ENCODE peak calls at places on chromosome 5, in five cellular contexts. I, E, Q, V and D are unnamed samples.

GRCh38 chr5:53151713-53152458 is 42.3 kb upstream of the MOCS2 start:
- DNase-seq in I (no peak), E (no peak), Q (no peak), V (no peak), D (peak)

GRCh38 chr5:71700803-71701202 is 18.3 kb upstream of the CARTPT start:
- DNase-seq in I (no peak), E (no peak), Q (no peak), V (no peak), D (no peak)

GRCh38 chr5:32100230-32100629 is 73.9 kb downstream of the GOLPH3 start:
- DNase-seq in I (no peak), E (no peak), Q (no peak), V (no peak), D (no peak)

GRCh38 chr5:131973089-131973712 is 27.7 kb upstream of the MEIKIN start:
- DNase-seq in I (no peak), E (no peak), Q (no peak), V (no peak), D (no peak)

GRCh38 chr5:102599289-102599688 is 100.5 kb upstream of the SLCO6A1 start:
- DNase-seq in I (no peak), E (no peak), Q (no peak), V (no peak), D (no peak)

GRCh38 chr5:31824886-31825774 is 186.2 kb downstream of the PDZD2 start:
- DNase-seq in I (no peak), E (no peak), Q (no peak), V (peak), D (peak)

GRCh38 chr5:68757813-68758212 is 336.0 kb upstream of the SLC30A5 start:
- DNase-seq in I (no peak), E (no peak), Q (no peak), V (peak), D (no peak)

GRCh38 chr5:135329913-135330797 is 68.9 kb downstream of the MACROH2A1 start:
- DNase-seq in I (no peak), E (no peak), Q (no peak), V (no peak), D (no peak)

GRCh38 chr5:68922172-68922987 is 171.4 kb upstream of the SLC30A5 start:
- DNase-seq in I (no peak), E (no peak), Q (no peak), V (no peak), D (no peak)

GRCh38 chr5:179242676-179243075 is 102.6 kb downstream of the ADAMTS2 start:
- DNase-seq in I (no peak), E (no peak), Q (no peak), V (no peak), D (no peak)

GRCh38 chr5:134530375-134531077 is 5.1 kb downstream of the JADE2 start:
- DNase-seq in I (no peak), E (peak), Q (no peak), V (no peak), D (no peak)

GRCh38 chr5:151319334-151319733 is 15.8 kb upstream of the SLC36A3 start:
- DNase-seq in I (no peak), E (peak), Q (no peak), V (no peak), D (peak)

GRCh38 chr5:158117467-158118165 is 258.7 kb upstream of the CLINT1 start:
- DNase-seq in I (no peak), E (no peak), Q (no peak), V (no peak), D (no peak)

GRCh38 chr5:2487152-2487763 is 264.2 kb downstream of the IRX2 start:
- DNase-seq in I (no peak), E (no peak), Q (no peak), V (no peak), D (no peak)

GRCh38 chr5:89308606-89309040 is 425.6 kb upstream of the MEF2C start:
- DNase-seq in I (no peak), E (no peak), Q (no peak), V (no peak), D (no peak)

GRCh38 chr5:40560470-40560869 is 119.2 kb upstream of the PTGER4 start:
- DNase-seq in I (no peak), E (no peak), Q (no peak), V (no peak), D (no peak)

GRCh38 chr5:72106922-72107873 is at the start of gene MAP1B:
- DNase-seq in I (no peak), E (peak), Q (no peak), V (peak), D (peak)

GRCh38 chr5:136155769-136156168 is 23.1 kb downstream of the SMAD5 start:
- DNase-seq in I (no peak), E (no peak), Q (no peak), V (no peak), D (peak)

GRCh38 chr5:132773601-132774355 is 3.3 kb downstream of the SEPTIN8 start:
- DNase-seq in I (no peak), E (no peak), Q (no peak), V (no peak), D (no peak)

GRCh38 chr5:67246108-67246507 is 49.5 kb upstream of the CD180 start:
- DNase-seq in I (no peak), E (no peak), Q (no peak), V (peak), D (peak)

GRCh38 chr5:16975950-16976624 is 40.0 kb upstream of the MYO10 start:
- DNase-seq in I (no peak), E (no peak), Q (no peak), V (no peak), D (no peak)

GRCh38 chr5:157607371-157608161 is 32.0 kb upstream of the ADAM19 start:
- DNase-seq in I (no peak), E (no peak), Q (peak), V (no peak), D (peak)

GRCh38 chr5:96322217-96322616 is 110.8 kb downstream of the PCSK1 start:
- DNase-seq in I (no peak), E (no peak), Q (no peak), V (no peak), D (no peak)

GRCh38 chr5:74241751-74242140 is 398.8 kb downstream of the ENC1 start:
- DNase-seq in I (no peak), E (no peak), Q (no peak), V (no peak), D (no peak)

GRCh38 chr5:83440826-83441225 is 30.7 kb upstream of the VCAN start:
- DNase-seq in I (no peak), E (no peak), Q (no peak), V (no peak), D (no peak)

GRCh38 chr5:138077064-138077696 is 6.7 kb upstream of the WNT8A start:
- DNase-seq in I (no peak), E (no peak), Q (peak), V (peak), D (peak)

GRCh38 chr5:78560456-78560855 is 88.1 kb downstream of the LHFPL2 start:
- DNase-seq in I (no peak), E (no peak), Q (no peak), V (no peak), D (no peak)
- TF ChIP-seq CTCF in I (no peak), E (no peak), Q (no peak), V (no peak), D (no peak)

DNA sequence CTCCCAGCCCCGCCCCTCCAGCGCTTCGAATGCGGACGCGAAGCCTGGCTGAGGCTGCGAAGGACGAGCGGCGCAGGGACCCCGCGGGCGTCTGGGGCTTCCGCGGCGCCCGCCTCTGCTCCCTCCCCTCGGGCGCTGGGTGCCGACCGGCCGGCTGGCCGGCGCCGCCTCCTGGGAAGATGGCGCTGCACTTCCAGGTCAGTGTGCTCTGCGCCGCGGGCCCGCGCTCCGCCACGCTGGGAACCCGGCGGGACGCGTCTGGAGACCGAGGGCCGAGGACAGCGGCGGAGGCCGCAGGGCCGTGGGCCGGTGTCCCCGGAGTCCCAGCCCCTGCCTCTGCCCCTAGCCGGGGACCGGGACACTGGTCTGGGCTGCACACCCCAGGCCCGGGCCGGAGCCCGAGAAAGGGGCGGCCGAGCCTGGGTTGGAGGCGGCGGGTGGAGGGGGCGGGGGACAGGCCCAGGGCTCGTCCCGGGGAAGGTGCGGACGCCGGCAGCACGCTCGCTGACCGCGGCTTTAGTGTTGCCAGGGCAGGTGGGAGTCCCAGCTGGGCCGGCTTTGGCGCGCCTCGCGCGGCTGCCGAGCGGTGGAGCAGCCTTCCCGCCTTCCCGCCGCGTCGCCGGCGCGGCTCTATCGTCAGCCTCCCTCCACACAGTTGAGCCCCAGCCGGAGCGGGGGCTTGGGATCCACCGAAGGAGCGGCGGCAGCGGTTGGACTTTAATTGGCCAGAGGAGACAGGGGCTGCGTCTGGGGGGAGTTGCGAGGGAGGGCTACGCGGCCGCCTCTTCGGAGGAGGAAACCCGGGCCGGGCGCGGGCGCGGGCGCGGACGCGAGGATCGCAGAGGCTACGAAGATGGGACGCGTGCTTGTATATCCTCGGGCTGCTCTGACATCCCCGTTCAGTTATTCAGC is at the start of gene RANBP17:
- DNase-seq in I (no peak), E (peak), Q (no peak), V (peak), D (peak)
- H3K4me3 ChIP-seq in I (peak), E (peak), Q (no peak), V (peak), D (peak)

GRCh38 chr5:56594821-56595220 is 220.5 kb upstream of the MAP3K1 start:
- DNase-seq in I (no peak), E (no peak), Q (no peak), V (no peak), D (no peak)

GRCh38 chr5:56596154-56596553 is 219.2 kb upstream of the MAP3K1 start:
- DNase-seq in I (no peak), E (no peak), Q (no peak), V (no peak), D (no peak)

GRCh38 chr5:56591081-56591480 is 224.3 kb upstream of the MAP3K1 start:
- DNase-seq in I (no peak), E (no peak), Q (no peak), V (no peak), D (no peak)

GRCh38 chr5:56598941-56599340 is 216.4 kb upstream of the MAP3K1 start:
- DNase-seq in I (no peak), E (no peak), Q (no peak), V (no peak), D (no peak)

DNA sequence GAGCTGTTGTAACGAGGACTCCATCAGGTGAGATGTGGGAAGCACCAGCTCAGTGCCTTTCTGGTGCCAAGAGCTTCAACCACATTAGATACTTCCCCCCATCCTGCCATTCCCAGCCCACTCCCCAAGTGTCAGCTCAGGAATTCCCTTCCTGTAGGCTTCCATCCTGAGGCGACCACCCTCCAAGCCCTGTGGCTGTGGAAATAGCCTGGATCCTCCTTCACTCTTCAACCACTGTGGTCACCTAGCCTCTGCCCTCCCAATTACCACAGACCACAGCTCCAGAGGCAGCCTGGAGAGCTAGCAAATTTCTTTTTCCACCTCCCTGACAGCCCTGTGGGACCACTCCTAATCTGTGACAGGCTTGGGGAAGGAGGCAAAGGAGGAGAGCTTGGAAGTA is 219.8 kb upstream of the MAP3K1 start:
- DNase-seq in I (no peak), E (no peak), Q (no peak), V (no peak), D (no peak)
- TF ChIP-seq CTCF in I (no peak), E (no peak), Q (no peak), V (no peak), D (no peak)

DNA sequence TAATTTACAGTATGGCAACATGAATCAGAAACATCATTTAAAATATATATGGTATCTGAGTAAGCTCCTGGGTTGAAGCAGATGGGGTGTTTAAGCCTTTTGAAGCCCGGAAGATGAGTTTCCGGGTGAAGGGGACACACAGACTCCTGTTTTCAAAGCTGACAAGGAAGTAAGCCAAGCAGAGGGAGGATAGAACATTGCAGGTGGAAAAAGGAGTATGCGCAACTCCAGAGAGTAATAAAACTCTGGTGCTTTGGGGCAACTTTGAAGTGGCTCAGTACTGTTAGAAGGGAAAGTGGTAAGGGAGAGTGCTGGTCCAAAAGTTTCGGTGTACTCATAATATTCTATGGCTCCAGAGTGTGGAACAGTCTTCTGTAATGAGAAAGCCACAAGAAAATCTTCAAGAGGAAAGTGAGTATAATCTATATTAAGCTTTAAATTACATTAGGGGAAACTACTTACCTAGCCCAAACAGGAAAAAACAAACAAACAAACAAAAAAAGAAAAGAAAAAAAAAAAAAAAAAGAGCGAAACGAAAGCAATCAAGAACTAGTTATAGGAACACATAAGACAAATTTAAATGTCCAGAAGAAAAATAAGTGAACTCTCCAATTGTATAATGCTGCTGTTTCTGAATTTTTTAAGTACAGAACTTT is 2.3 kb upstream of the ST8SIA4 start:
- DNase-seq in I (no peak), E (no peak), Q (no peak), V (no peak), D (no peak)
- H3K4me3 ChIP-seq in I (peak), E (peak), Q (no peak), V (no peak), D (no peak)

DNA sequence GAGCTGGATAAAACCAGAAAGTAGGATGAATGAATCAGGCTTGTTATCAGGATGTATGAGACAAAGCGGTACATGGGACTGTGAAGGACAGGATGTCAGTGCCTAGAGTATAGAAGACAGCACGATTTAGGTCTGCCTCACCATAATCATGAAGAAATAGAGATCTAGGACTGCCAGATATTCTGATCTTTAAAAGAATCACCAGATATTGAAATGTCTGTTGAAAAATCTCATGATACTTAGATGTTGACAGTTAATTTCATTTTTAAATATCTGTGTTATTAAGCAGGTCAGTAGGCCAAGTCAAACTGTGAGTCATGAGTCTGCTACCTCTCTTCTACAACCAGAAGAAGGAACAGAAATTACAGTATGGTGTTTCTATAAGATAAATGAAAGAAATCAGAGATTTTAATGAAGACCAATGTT is 65.0 kb downstream of the ST8SIA4 start:
- DNase-seq in I (no peak), E (no peak), Q (no peak), V (no peak), D (no peak)
- TF ChIP-seq CTCF in I (no peak), E (no peak), Q (no peak), V (no peak), D (no peak)

DNA sequence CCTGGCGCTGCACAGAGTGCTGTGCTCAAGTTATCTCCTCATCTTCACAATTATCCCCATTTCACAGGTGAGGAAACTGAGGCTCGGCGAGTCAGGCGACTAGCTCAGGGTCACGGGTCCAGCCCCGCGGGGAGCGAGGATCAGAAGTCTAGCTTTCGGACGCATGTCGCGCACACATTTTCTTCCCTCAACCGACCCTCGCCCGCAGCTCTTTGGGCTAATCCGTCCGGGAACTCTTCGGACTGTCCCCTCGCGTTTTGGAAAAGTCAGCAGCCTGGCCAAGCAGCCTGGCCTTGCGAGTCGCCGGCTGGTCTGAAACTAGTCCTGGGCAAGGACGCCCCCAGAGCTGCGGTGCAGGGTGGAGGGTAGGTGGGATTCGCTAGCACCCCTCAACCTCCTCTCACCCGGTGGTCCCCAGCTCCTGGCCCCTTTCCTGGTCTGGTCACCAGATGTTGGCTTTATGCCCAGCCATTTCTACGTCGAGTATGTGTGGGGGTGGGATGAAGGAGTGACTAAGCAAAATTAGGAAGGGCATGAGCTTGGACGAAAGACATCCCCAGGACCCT is 518 bp downstream of the BHMT2 start:
- DNase-seq in I (no peak), E (peak), Q (no peak), V (no peak), D (peak)
- H3K4me3 ChIP-seq in I (peak), E (peak), Q (no peak), V (peak), D (no peak)

GRCh38 chr5:143498821-143499220 is 95.3 kb upstream of the NR3C1 start:
- DNase-seq in I (no peak), E (no peak), Q (no peak), V (no peak), D (no peak)

GRCh38 chr5:143497749-143498148 is 94.3 kb upstream of the NR3C1 start:
- DNase-seq in I (no peak), E (no peak), Q (no peak), V (no peak), D (no peak)

GRCh38 chr5:143496928-143497327 is 93.4 kb upstream of the NR3C1 start:
- DNase-seq in I (no peak), E (no peak), Q (no peak), V (no peak), D (no peak)

GRCh38 chr5:143501176-143501840 is 97.8 kb upstream of the NR3C1 start:
- DNase-seq in I (no peak), E (no peak), Q (no peak), V (no peak), D (no peak)

GRCh38 chr5:143499480-143500114 is 96.1 kb upstream of the NR3C1 start:
- DNase-seq in I (no peak), E (no peak), Q (no peak), V (no peak), D (no peak)
- TF ChIP-seq CTCF in I (no peak), E (no peak), Q (no peak), V (no peak), D (no peak)

GRCh38 chr5:139671096-139671841 is 23.1 kb downstream of the CXXC5 start:
- DNase-seq in I (no peak), E (no peak), Q (no peak), V (no peak), D (no peak)

GRCh38 chr5:139668924-139669680 is 21.0 kb downstream of the CXXC5 start:
- DNase-seq in I (no peak), E (no peak), Q (no peak), V (no peak), D (no peak)

GRCh38 chr5:139668064-139668880 is 20.1 kb downstream of the CXXC5 start:
- DNase-seq in I (no peak), E (peak), Q (no peak), V (no peak), D (no peak)

GRCh38 chr5:139669681-139670368 is 21.7 kb downstream of the CXXC5 start:
- DNase-seq in I (no peak), E (peak), Q (no peak), V (no peak), D (no peak)

GRCh38 chr5:139670369-139671095 is 22.4 kb downstream of the CXXC5 start:
- DNase-seq in I (no peak), E (no peak), Q (no peak), V (no peak), D (no peak)
- H3K4me3 ChIP-seq in I (peak), E (peak), Q (peak), V (no peak), D (no peak)